ENCODE peak calls at places on chromosomes 7 and 10, in seven cellular contexts. M, U, W, Y, P, E and F are unnamed samples.

GRCh38 chr7:114026486-114027089 is 107.8 kb upstream of the PPP1R3A start:
- DNase-seq in E (no peak), U (no peak), W (peak; percentile 18), M (no peak), P (no peak), Y (no peak), F (no peak)

GRCh38 chr10:114404171-114405010 is at the start of gene AFAP1L2:
- DNase-seq in W (no peak), U (no peak), M (no peak), Y (no peak), E (peak; percentile 57), P (peak; percentile 58), F (no peak)

GRCh38 chr10:14926061-14926470 is 27.8 kb downstream of the DCLRE1C start:
- DNase-seq in E (peak; percentile 66), U (no peak), Y (no peak), P (no peak), W (no peak), M (no peak), F (no peak)

GRCh38 chr7:116621649-116622048 is 50.3 kb upstream of the MET start:
- DNase-seq in E (no peak), Y (no peak), U (no peak), W (no peak), M (no peak), P (no peak), F (no peak)

GRCh38 chr7:30181211-30181610 is 46.4 kb downstream of the MTURN start:
- DNase-seq in W (no peak), P (no peak), U (no peak), E (no peak), Y (no peak), M (no peak), F (no peak)

GRCh38 chr7:131109757-131110293 is 217.9 kb upstream of the MKLN1 start:
- DNase-seq in M (peak; percentile 88), W (peak; percentile 86), P (peak; percentile 87), Y (peak; percentile 86), U (peak; percentile 82), E (peak; percentile 77), F (peak; percentile 86)

GRCh38 chr10:127932521-127933270 is 25.8 kb downstream of the PTPRE start:
- DNase-seq in Y (no peak), M (no peak), P (no peak), E (no peak), U (no peak), W (no peak), F (no peak)

GRCh38 chr7:137462074-137462715 is 118.7 kb upstream of the PTN start:
- DNase-seq in E (no peak), Y (no peak), M (no peak), P (no peak), W (no peak), U (no peak), F (no peak)

GRCh38 chr10:100519321-100520051 is at the start of gene SEC31B:
- DNase-seq in E (peak; percentile 46), P (peak; percentile 84), W (peak; percentile 51), M (no peak), U (no peak), Y (peak; percentile 41), F (peak; percentile 51)

GRCh38 chr10:16828114-16828568 is 10.9 kb upstream of the RSU1 start:
- DNase-seq in U (peak; percentile 57), M (peak; percentile 67), P (peak; percentile 78), Y (no peak), E (peak; percentile 48), W (peak; percentile 75), F (peak; percentile 54)

GRCh38 chr10:86139066-86139657 is 227.4 kb downstream of the GRID1 start:
- DNase-seq in E (no peak), P (peak; percentile 76), U (no peak), W (no peak), Y (no peak), M (peak; percentile 42), F (no peak)

GRCh38 chr7:130433336-130433735 is 7.5 kb downstream of the CEP41 start:
- DNase-seq in M (no peak), P (no peak), Y (no peak), W (no peak), U (no peak), E (no peak), F (no peak)

GRCh38 chr10:80322711-80323110 is 33.3 kb upstream of the MAT1A start:
- DNase-seq in E (no peak), U (no peak), P (no peak), M (no peak), Y (no peak), W (no peak), F (no peak)

GRCh38 chr10:63522129-63522687 is 1.0 kb downstream of the REEP3 start:
- DNase-seq in M (no peak), W (no peak), E (no peak), Y (no peak), P (no peak), U (no peak), F (no peak)

GRCh38 chr7:151066273-151066974 is 7.0 kb downstream of the SLC4A2 start:
- DNase-seq in W (no peak), P (no peak), U (no peak), M (no peak), E (no peak), Y (no peak), F (no peak)

GRCh38 chr7:151064993-151065392 is 5.6 kb downstream of the SLC4A2 start:
- DNase-seq in M (no peak), P (no peak), Y (no peak), U (no peak), E (no peak), W (no peak), F (no peak)

GRCh38 chr7:151063212-151063561 is 3.8 kb downstream of the SLC4A2 start:
- DNase-seq in Y (no peak), E (no peak), U (no peak), P (no peak), W (no peak), M (no peak), F (no peak)

GRCh38 chr7:151064454-151064853 is 5.1 kb downstream of the SLC4A2 start:
- DNase-seq in E (no peak), M (no peak), U (no peak), P (no peak), W (no peak), Y (no peak), F (no peak)

GRCh38 chr7:151065516-151065915 is 6.1 kb downstream of the SLC4A2 start:
- DNase-seq in W (no peak), P (no peak), M (no peak), Y (no peak), U (no peak), E (no peak), F (no peak)
- H3K27ac ChIP-seq in W (no peak overlapping the region), P (no peak overlapping the region), M (no peak overlapping the region), Y (no peak overlapping the region), U (no peak overlapping the region), E (no peak overlapping the region), F (no peak overlapping the region)

GRCh38 chr7:138802706-138803105 is 4.7 kb upstream of the ATP6V0A4 start:
- DNase-seq in E (no peak), P (no peak), U (no peak), W (no peak), M (no peak), Y (no peak), F (no peak)
- H3K27me3 ChIP-seq in E (peaks cover 10% of the 10 kb centered on the region), P (no peaks in the 10 kb centered on the region), U (no peaks in the 10 kb centered on the region), W (peaks cover 11% of the 10 kb centered on the region), M (no peaks in the 10 kb centered on the region), Y (no peaks in the 10 kb centered on the region), F (no peaks in the 10 kb centered on the region)

DNA sequence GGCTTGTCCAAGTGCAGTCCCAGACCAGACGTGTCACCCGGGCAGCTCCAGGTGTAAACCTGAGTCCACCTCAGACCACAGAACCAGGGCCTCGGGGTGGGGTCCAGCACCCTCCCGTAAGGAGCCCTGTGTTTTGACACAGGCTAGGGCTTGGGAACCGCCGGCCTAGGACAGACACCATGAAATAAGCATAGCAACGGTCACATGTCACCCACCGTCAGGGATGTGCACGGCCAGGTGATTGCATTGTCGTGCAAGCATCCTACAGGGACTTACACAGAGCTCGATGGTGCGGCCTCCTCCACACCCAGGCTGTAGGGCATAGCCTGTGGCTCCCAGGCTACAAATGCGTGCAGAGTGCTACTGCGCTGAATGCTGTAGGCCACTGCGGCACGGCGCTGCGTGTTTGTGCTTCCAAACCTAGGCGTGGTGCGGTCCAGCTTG is 10.6 kb downstream of the ZFAND2A start:
- DNase-seq in W (no peak), Y (no peak), U (no peak), P (no peak), M (no peak), E (no peak), F (no peak)
- H3K4me1 ChIP-seq in W (no peaks in the 10 kb centered on the region), Y (no peaks in the 10 kb centered on the region), U (no peaks in the 10 kb centered on the region), P (no peaks in the 10 kb centered on the region), M (no peaks in the 10 kb centered on the region), E (peaks cover 2% of the 10 kb centered on the region), F (peaks cover 2% of the 10 kb centered on the region)

GRCh38 chr7:65971021-65971420 is 11.0 kb downstream of the GUSB start:
- DNase-seq in Y (no peak), U (no peak), W (no peak), P (no peak), M (peak; percentile 2), E (peak; percentile 21), F (no peak)

GRCh38 chr7:65975814-65976445 is 6.1 kb downstream of the GUSB start:
- DNase-seq in M (no peak), E (no peak), Y (no peak), W (no peak), P (peak; percentile 30), U (no peak), F (no peak)

GRCh38 chr7:65974191-65974801 is 7.7 kb downstream of the GUSB start:
- DNase-seq in M (no peak), P (no peak), W (no peak), U (no peak), Y (no peak), E (no peak), F (no peak)

GRCh38 chr7:65974876-65975275 is 7.1 kb downstream of the GUSB start:
- DNase-seq in M (no peak), P (no peak), U (no peak), E (no peak), W (no peak), Y (no peak), F (no peak)

DNA sequence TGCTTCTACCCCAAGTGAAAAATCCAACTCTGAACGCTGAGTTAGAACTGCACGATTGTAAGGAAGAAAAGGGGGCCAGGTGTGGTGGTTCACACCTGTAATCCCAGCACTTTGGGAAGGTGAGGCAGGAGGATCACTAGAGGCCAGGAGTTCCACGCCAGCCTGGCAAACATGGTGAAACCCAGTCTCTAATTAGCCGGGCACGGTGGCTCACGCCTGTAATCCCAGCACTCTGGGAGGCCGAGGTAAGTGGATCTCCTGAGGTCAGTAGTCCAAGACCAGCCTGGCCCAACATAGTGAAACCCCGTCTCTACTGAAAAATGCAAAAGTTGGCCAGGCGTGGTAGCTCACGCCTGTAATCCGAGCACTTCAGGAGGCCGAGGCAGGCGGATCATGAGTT is 9.0 kb downstream of the GUSB start:
- DNase-seq in P (no peak), E (no peak), W (no peak), Y (no peak), U (no peak), M (no peak), F (no peak)
- H3K27ac ChIP-seq in P (no peak overlapping the region), E (no peak overlapping the region), W (no peak overlapping the region), Y (no peak overlapping the region), U (no peak overlapping the region), M (no peak overlapping the region), F (no peak overlapping the region)